ENCODE peak calls at places on chromosomes 7 and 10, in six cellular contexts. One of them, this sample, is unnamed.
A peak's percentile ranks its signal among the peaks of the same experiment; 100 is the strongest.

GRCh38 chr10:21720090-21720489 is 186.1 kb downstream of the MLLT10 start:
- DNase-seq in hepatocyte: no peak
- DNase-seq in endodermal cell: peak; percentile 44
- DNase-seq in astrocyte of the cerebellum: no peak
- DNase-seq in heart left ventricle: no peak
- DNase-seq in fibroblast of lung: peak; percentile 24
- DNase-seq in this sample: no peak

GRCh38 chr10:127872871-127873600 is 19.7 kb downstream of the CLRN3 start:
- DNase-seq in hepatocyte: peak; percentile 80
- DNase-seq in endodermal cell: no peak
- DNase-seq in astrocyte of the cerebellum: no peak
- DNase-seq in heart left ventricle: no peak
- DNase-seq in fibroblast of lung: no peak
- DNase-seq in this sample: no peak

GRCh38 chr7:134044682-134045081 is 82.5 kb upstream of the LRGUK start:
- DNase-seq in hepatocyte: no peak
- DNase-seq in endodermal cell: no peak
- DNase-seq in astrocyte of the cerebellum: no peak
- DNase-seq in heart left ventricle: no peak
- DNase-seq in fibroblast of lung: peak; percentile 58
- DNase-seq in this sample: peak; percentile 5

GRCh38 chr10:727162-727790 is 37.8 kb upstream of the DIP2C start:
- DNase-seq in hepatocyte: no peak
- DNase-seq in endodermal cell: no peak
- DNase-seq in astrocyte of the cerebellum: no peak
- DNase-seq in heart left ventricle: no peak
- DNase-seq in fibroblast of lung: no peak
- DNase-seq in this sample: no peak

GRCh38 chr7:92730808-92731207 is 105.6 kb downstream of the CDK6 start:
- DNase-seq in hepatocyte: no peak
- DNase-seq in endodermal cell: no peak
- DNase-seq in astrocyte of the cerebellum: peak; percentile 39
- DNase-seq in heart left ventricle: no peak
- DNase-seq in fibroblast of lung: peak; percentile 79
- DNase-seq in this sample: no peak

GRCh38 chr10:70461397-70462348 is 16.9 kb upstream of the PALD1 start:
- DNase-seq in hepatocyte: peak; percentile 72
- DNase-seq in endodermal cell: peak; percentile 87
- DNase-seq in astrocyte of the cerebellum: peak; percentile 34
- DNase-seq in heart left ventricle: peak; percentile 71
- DNase-seq in fibroblast of lung: peak; percentile 50
- DNase-seq in this sample: peak; percentile 14

GRCh38 chr7:107394301-107394700 is 75.6 kb upstream of the GPR22 start:
- DNase-seq in hepatocyte: no peak
- DNase-seq in endodermal cell: no peak
- DNase-seq in astrocyte of the cerebellum: no peak
- DNase-seq in heart left ventricle: no peak
- DNase-seq in fibroblast of lung: peak; percentile 10
- DNase-seq in this sample: peak; percentile 28

GRCh38 chr7:107119376-107120100 is 49.3 kb upstream of the HBP1 start:
- DNase-seq in hepatocyte: no peak
- DNase-seq in endodermal cell: no peak
- DNase-seq in astrocyte of the cerebellum: peak; percentile 47
- DNase-seq in heart left ventricle: no peak
- DNase-seq in fibroblast of lung: peak; percentile 34
- DNase-seq in this sample: no peak

GRCh38 chr7:2821842-2822507 is 22.1 kb downstream of the GNA12 start:
- DNase-seq in hepatocyte: no peak
- DNase-seq in endodermal cell: peak; percentile 45
- DNase-seq in astrocyte of the cerebellum: no peak
- DNase-seq in heart left ventricle: no peak
- DNase-seq in fibroblast of lung: peak; percentile 93
- DNase-seq in this sample: no peak

GRCh38 chr10:299512-299911 is 164.3 kb downstream of the ZMYND11 start:
- DNase-seq in hepatocyte: no peak
- DNase-seq in endodermal cell: no peak
- DNase-seq in astrocyte of the cerebellum: no peak
- DNase-seq in heart left ventricle: no peak
- DNase-seq in fibroblast of lung: no peak
- DNase-seq in this sample: no peak

GRCh38 chr7:1181031-1181430 is 21.0 kb upstream of the ZFAND2A start:
- DNase-seq in hepatocyte: no peak
- DNase-seq in endodermal cell: no peak
- DNase-seq in astrocyte of the cerebellum: no peak
- DNase-seq in heart left ventricle: no peak
- DNase-seq in fibroblast of lung: no peak
- DNase-seq in this sample: no peak

GRCh38 chr10:110496553-110497437 is 912 bp upstream of the DUSP5 start:
- DNase-seq in hepatocyte: no peak
- DNase-seq in endodermal cell: no peak
- DNase-seq in astrocyte of the cerebellum: no peak
- DNase-seq in heart left ventricle: no peak
- DNase-seq in fibroblast of lung: no peak
- DNase-seq in this sample: no peak

GRCh38 chr10:70265032-70265689 is 18.6 kb downstream of the NPFFR1 start:
- DNase-seq in hepatocyte: peak; percentile 53
- DNase-seq in endodermal cell: peak; percentile 90
- DNase-seq in astrocyte of the cerebellum: no peak
- DNase-seq in heart left ventricle: no peak
- DNase-seq in fibroblast of lung: no peak
- DNase-seq in this sample: no peak

GRCh38 chr10:124678566-124679240 is 65.5 kb downstream of the FAM53B start:
- DNase-seq in hepatocyte: no peak
- DNase-seq in endodermal cell: no peak
- DNase-seq in astrocyte of the cerebellum: no peak
- DNase-seq in heart left ventricle: no peak
- DNase-seq in fibroblast of lung: no peak
- DNase-seq in this sample: no peak

GRCh38 chr7:134892963-134893362 is 93.3 kb upstream of the AGBL3 start:
- DNase-seq in hepatocyte: no peak
- DNase-seq in endodermal cell: no peak
- DNase-seq in astrocyte of the cerebellum: no peak
- DNase-seq in heart left ventricle: no peak
- DNase-seq in fibroblast of lung: no peak
- DNase-seq in this sample: no peak

GRCh38 chr10:24723386-24723787 is 300 bp downstream of the ARHGAP21 start:
- DNase-seq in hepatocyte: no peak
- DNase-seq in endodermal cell: no peak
- DNase-seq in astrocyte of the cerebellum: no peak
- DNase-seq in heart left ventricle: peak; percentile 46
- DNase-seq in fibroblast of lung: peak; percentile 42
- DNase-seq in this sample: no peak

GRCh38 chr7:29341156-29341555 is 146.6 kb downstream of the CHN2 start:
- DNase-seq in hepatocyte: no peak
- DNase-seq in endodermal cell: no peak
- DNase-seq in astrocyte of the cerebellum: no peak
- DNase-seq in heart left ventricle: no peak
- DNase-seq in fibroblast of lung: no peak
- DNase-seq in this sample: no peak

GRCh38 chr7:133771778-133772421 is 355.2 kb upstream of the LRGUK start:
- DNase-seq in hepatocyte: no peak
- DNase-seq in endodermal cell: no peak
- DNase-seq in astrocyte of the cerebellum: no peak
- DNase-seq in heart left ventricle: no peak
- DNase-seq in fibroblast of lung: no peak
- DNase-seq in this sample: no peak

GRCh38 chr7:128672927-128673517 is 930 bp downstream of the GARIN1A start:
- DNase-seq in hepatocyte: peak; percentile 37
- DNase-seq in endodermal cell: peak; percentile 86
- DNase-seq in astrocyte of the cerebellum: no peak
- DNase-seq in heart left ventricle: no peak
- DNase-seq in fibroblast of lung: peak; percentile 16
- DNase-seq in this sample: no peak

GRCh38 chr10:24208661-24209420 is at the start of gene KIAA1217:
- DNase-seq in hepatocyte: peak; percentile 75
- DNase-seq in endodermal cell: peak; percentile 89
- DNase-seq in astrocyte of the cerebellum: no peak
- DNase-seq in heart left ventricle: peak; percentile 66
- DNase-seq in fibroblast of lung: peak; percentile 63
- DNase-seq in this sample: no peak

GRCh38 chr10:3945026-3945425 is 160.0 kb upstream of the KLF6 start:
- DNase-seq in hepatocyte: no peak
- DNase-seq in endodermal cell: no peak
- DNase-seq in astrocyte of the cerebellum: no peak
- DNase-seq in heart left ventricle: no peak
- DNase-seq in fibroblast of lung: no peak
- DNase-seq in this sample: no peak

GRCh38 chr10:3944591-3944990 is 159.6 kb upstream of the KLF6 start:
- DNase-seq in hepatocyte: no peak
- DNase-seq in endodermal cell: no peak
- DNase-seq in astrocyte of the cerebellum: no peak
- DNase-seq in heart left ventricle: no peak
- DNase-seq in fibroblast of lung: no peak
- DNase-seq in this sample: no peak

GRCh38 chr10:3941676-3942075 is 156.7 kb upstream of the KLF6 start:
- DNase-seq in hepatocyte: no peak
- DNase-seq in endodermal cell: no peak
- DNase-seq in astrocyte of the cerebellum: no peak
- DNase-seq in heart left ventricle: no peak
- DNase-seq in fibroblast of lung: no peak
- DNase-seq in this sample: no peak

GRCh38 chr10:3943695-3944257 is 158.8 kb upstream of the KLF6 start:
- DNase-seq in hepatocyte: no peak
- DNase-seq in endodermal cell: no peak
- DNase-seq in astrocyte of the cerebellum: no peak
- DNase-seq in heart left ventricle: no peak
- DNase-seq in fibroblast of lung: no peak
- DNase-seq in this sample: no peak

GRCh38 chr10:3942930-3943489 is 158.0 kb upstream of the KLF6 start:
- DNase-seq in hepatocyte: no peak
- DNase-seq in endodermal cell: peak; percentile 67
- DNase-seq in astrocyte of the cerebellum: no peak
- DNase-seq in heart left ventricle: no peak
- DNase-seq in fibroblast of lung: no peak
- DNase-seq in this sample: no peak
- H3K4me3 ChIP-seq in hepatocyte: no peak overlapping the region
- H3K4me3 ChIP-seq in endodermal cell: peak overlapping the region; percentile 76
- H3K4me3 ChIP-seq in astrocyte of the cerebellum: no peak overlapping the region
- H3K4me3 ChIP-seq in heart left ventricle: no peak overlapping the region
- H3K4me3 ChIP-seq in fibroblast of lung: no peak overlapping the region
- H3K4me3 ChIP-seq in this sample: no peak overlapping the region

DNA sequence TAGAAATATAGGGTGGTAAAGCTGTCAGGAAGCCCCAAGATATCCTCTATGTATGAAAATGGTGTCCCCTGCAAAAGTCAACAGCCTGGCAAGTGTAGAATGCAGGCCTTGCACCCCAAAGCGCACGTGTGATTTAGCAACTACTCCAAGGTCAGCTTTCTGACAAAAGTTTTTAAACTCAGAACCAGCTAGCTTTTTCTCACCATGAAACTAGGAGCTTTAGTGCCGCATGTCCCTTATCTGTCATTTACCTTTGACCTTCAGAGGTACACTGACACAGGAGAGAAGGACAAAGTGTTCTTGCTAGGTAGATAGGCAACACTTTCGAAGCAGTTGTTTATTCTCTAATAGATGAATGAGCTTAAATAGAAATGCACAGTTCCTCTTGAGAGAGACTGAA is 70.9 kb downstream of the RBM33 start:
- DNase-seq in hepatocyte: no peak
- DNase-seq in endodermal cell: no peak
- DNase-seq in astrocyte of the cerebellum: no peak
- DNase-seq in heart left ventricle: no peak
- DNase-seq in fibroblast of lung: no peak
- DNase-seq in this sample: no peak
- TF ChIP-seq CTCF in hepatocyte: no peak
- TF ChIP-seq CTCF in endodermal cell: no peak
- TF ChIP-seq CTCF in astrocyte of the cerebellum: no peak
- TF ChIP-seq CTCF in heart left ventricle: no peak
- TF ChIP-seq CTCF in fibroblast of lung: no peak
- TF ChIP-seq CTCF in this sample: no peak

GRCh38 chr10:18144928-18145327 is 4.7 kb downstream of the CACNB2 start:
- DNase-seq in hepatocyte: no peak
- DNase-seq in endodermal cell: no peak
- DNase-seq in astrocyte of the cerebellum: no peak
- DNase-seq in heart left ventricle: peak; percentile 87
- DNase-seq in fibroblast of lung: peak; percentile 23
- DNase-seq in this sample: no peak

GRCh38 chr10:18145652-18146051 is 5.4 kb downstream of the CACNB2 start:
- DNase-seq in hepatocyte: no peak
- DNase-seq in endodermal cell: no peak
- DNase-seq in astrocyte of the cerebellum: no peak
- DNase-seq in heart left ventricle: no peak
- DNase-seq in fibroblast of lung: peak; percentile 25
- DNase-seq in this sample: no peak

GRCh38 chr10:18140957-18141888 is 999 bp downstream of the CACNB2 start:
- DNase-seq in hepatocyte: no peak
- DNase-seq in endodermal cell: peak; percentile 69
- DNase-seq in astrocyte of the cerebellum: no peak
- DNase-seq in heart left ventricle: peak; percentile 28
- DNase-seq in fibroblast of lung: peak; percentile 33
- DNase-seq in this sample: no peak

GRCh38 chr10:18140149-18140956 is at the start of gene CACNB2:
- DNase-seq in hepatocyte: peak; percentile 70
- DNase-seq in endodermal cell: peak; percentile 91
- DNase-seq in astrocyte of the cerebellum: no peak
- DNase-seq in heart left ventricle: peak; percentile 86
- DNase-seq in fibroblast of lung: peak; percentile 69
- DNase-seq in this sample: no peak

GRCh38 chr10:18142151-18142550 is 1.9 kb downstream of the CACNB2 start:
- DNase-seq in hepatocyte: no peak
- DNase-seq in endodermal cell: no peak
- DNase-seq in astrocyte of the cerebellum: no peak
- DNase-seq in heart left ventricle: no peak
- DNase-seq in fibroblast of lung: no peak
- DNase-seq in this sample: no peak
- H3K4me3 ChIP-seq in hepatocyte: no peak overlapping the region
- H3K4me3 ChIP-seq in endodermal cell: peak overlapping the region; percentile 90
- H3K4me3 ChIP-seq in astrocyte of the cerebellum: no peak overlapping the region
- H3K4me3 ChIP-seq in heart left ventricle: peak overlapping the region; percentile 65
- H3K4me3 ChIP-seq in fibroblast of lung: no peak overlapping the region
- H3K4me3 ChIP-seq in this sample: no peak overlapping the region

GRCh38 chr10:112687647-112688046 is 240.6 kb downstream of the VTI1A start:
- DNase-seq in hepatocyte: peak; percentile 23
- DNase-seq in endodermal cell: no peak
- DNase-seq in astrocyte of the cerebellum: no peak
- DNase-seq in heart left ventricle: no peak
- DNase-seq in fibroblast of lung: peak; percentile 36
- DNase-seq in this sample: no peak

GRCh38 chr10:112689327-112689726 is 242.3 kb downstream of the VTI1A start:
- DNase-seq in hepatocyte: peak; percentile 27
- DNase-seq in endodermal cell: peak; percentile 81
- DNase-seq in astrocyte of the cerebellum: no peak
- DNase-seq in heart left ventricle: peak; percentile 35
- DNase-seq in fibroblast of lung: peak; percentile 5
- DNase-seq in this sample: no peak
- TF ChIP-seq CTCF in hepatocyte: peak; percentile 35
- TF ChIP-seq CTCF in endodermal cell: peak; percentile 79
- TF ChIP-seq CTCF in astrocyte of the cerebellum: peak; percentile 51
- TF ChIP-seq CTCF in heart left ventricle: peak; percentile 42
- TF ChIP-seq CTCF in fibroblast of lung: peak; percentile 53
- TF ChIP-seq CTCF in this sample: peak; percentile 21

This sample was measured in AG04449.